ENCODE peak calls at places on chromosomes 2 and 18, in six cellular contexts. L is IMR-90, Z is fibroblast of lung, S is small intestine, A is HCT116, O is tibial nerve. K is an unnamed sample.

GRCh38 chr2:157784823-157785175 is 91.3 kb downstream of the ACVR1 start:
- DNase-seq in L (no peak), Z (peak; percentile 16), S (no peak), A (no peak), O (no peak), K (no peak)

GRCh38 chr2:31205186-31205585 is 12.1 kb downstream of the CAPN14 start:
- DNase-seq in L (no peak), Z (no peak), S (no peak), A (no peak), O (no peak), K (no peak)

GRCh38 chr2:131056204-131056975 is 36.9 kb downstream of the FAM168B start:
- DNase-seq in L (no peak), Z (peak; percentile 13), S (no peak), A (no peak), O (no peak), K (no peak)

GRCh38 chr2:27502149-27502548 is 5.5 kb downstream of the GCKR start:
- DNase-seq in L (peak; percentile 56), Z (peak; percentile 41), S (no peak), A (no peak), O (no peak), K (no peak)

GRCh38 chr2:57549642-57550102 is 496.9 kb upstream of the VRK2 start:
- DNase-seq in L (no peak), Z (no peak), S (no peak), A (peak; percentile 16), O (no peak), K (no peak)

GRCh38 chr2:235511187-235511661 is 17.4 kb downstream of the AGAP1 start:
- DNase-seq in L (peak; percentile 88), Z (peak; percentile 93), S (peak; percentile 94), A (peak; percentile 50), O (no peak), K (no peak)

GRCh38 chr2:55399815-55400214 is 19.8 kb downstream of the CCDC88A start:
- DNase-seq in L (no peak), Z (no peak), S (no peak), A (no peak), O (no peak), K (no peak)

GRCh38 chr2:143732076-143732475 is 602.9 kb downstream of the ARHGAP15 start:
- DNase-seq in L (peak; percentile 19), Z (peak; percentile 39), S (no peak), A (no peak), O (no peak), K (no peak)

GRCh38 chr18:59458575-59458974 is 99.5 kb upstream of the LMAN1 start:
- DNase-seq in L (no peak), Z (no peak), S (no peak), A (no peak), O (no peak), K (no peak)

GRCh38 chr2:111168528-111168929 is 47.8 kb downstream of the BCL2L11 start:
- DNase-seq in L (peak; percentile 89), Z (peak; percentile 78), S (peak; percentile 61), A (peak; percentile 48), O (peak; percentile 15), K (peak; percentile 33)

GRCh38 chr18:4196358-4196757 is 258.7 kb downstream of the DLGAP1 start:
- DNase-seq in L (no peak), Z (no peak), S (no peak), A (no peak), O (no peak), K (no peak)

GRCh38 chr2:9263388-9263787 is 56.8 kb downstream of the ASAP2 start:
- DNase-seq in L (no peak), Z (no peak), S (no peak), A (no peak), O (no peak), K (peak; percentile 44)

GRCh38 chr18:75206637-75207297 is 2.2 kb downstream of the PTGR3 start:
- DNase-seq in L (no peak), Z (no peak), S (no peak), A (no peak), O (no peak), K (no peak)

GRCh38 chr2:159098374-159098773 is 129.9 kb downstream of the TANC1 start:
- DNase-seq in L (no peak), Z (no peak), S (no peak), A (no peak), O (no peak), K (no peak)

GRCh38 chr2:102139851-102140250 is 2.7 kb upstream of the IL1R1 start:
- DNase-seq in L (peak; percentile 82), Z (peak; percentile 48), S (no peak), A (no peak), O (no peak), K (no peak)

GRCh38 chr2:5325523-5325922 is 366.7 kb upstream of the SOX11 start:
- DNase-seq in L (no peak), Z (no peak), S (no peak), A (no peak), O (no peak), K (no peak)

GRCh38 chr2:128640847-128641360 is 322.2 kb upstream of the HS6ST1 start:
- DNase-seq in L (no peak), Z (no peak), S (no peak), A (no peak), O (no peak), K (no peak)

GRCh38 chr18:59885579-59886163 is 14.1 kb upstream of the PMAIP1 start:
- DNase-seq in L (peak; percentile 92), Z (peak; percentile 94), S (no peak), A (no peak), O (no peak), K (no peak)

GRCh38 chr2:156648522-156648921 is 212.3 kb downstream of the GPD2 start:
- DNase-seq in L (no peak), Z (no peak), S (no peak), A (no peak), O (no peak), K (no peak)

GRCh38 chr2:227388537-227389011 is 825 bp upstream of the SCYGR1 start:
- DNase-seq in L (peak; percentile 98), Z (peak; percentile 94), S (no peak), A (no peak), O (no peak), K (no peak)

GRCh38 chr2:171778515-171778914 is 91.2 kb downstream of the DYNC1I2 start:
- DNase-seq in L (no peak), Z (no peak), S (no peak), A (no peak), O (no peak), K (no peak)

GRCh38 chr18:63238711-63239110 is 80.9 kb downstream of the BCL2 start:
- DNase-seq in L (no peak), Z (peak; percentile 5), S (no peak), A (no peak), O (no peak), K (no peak)

DNA sequence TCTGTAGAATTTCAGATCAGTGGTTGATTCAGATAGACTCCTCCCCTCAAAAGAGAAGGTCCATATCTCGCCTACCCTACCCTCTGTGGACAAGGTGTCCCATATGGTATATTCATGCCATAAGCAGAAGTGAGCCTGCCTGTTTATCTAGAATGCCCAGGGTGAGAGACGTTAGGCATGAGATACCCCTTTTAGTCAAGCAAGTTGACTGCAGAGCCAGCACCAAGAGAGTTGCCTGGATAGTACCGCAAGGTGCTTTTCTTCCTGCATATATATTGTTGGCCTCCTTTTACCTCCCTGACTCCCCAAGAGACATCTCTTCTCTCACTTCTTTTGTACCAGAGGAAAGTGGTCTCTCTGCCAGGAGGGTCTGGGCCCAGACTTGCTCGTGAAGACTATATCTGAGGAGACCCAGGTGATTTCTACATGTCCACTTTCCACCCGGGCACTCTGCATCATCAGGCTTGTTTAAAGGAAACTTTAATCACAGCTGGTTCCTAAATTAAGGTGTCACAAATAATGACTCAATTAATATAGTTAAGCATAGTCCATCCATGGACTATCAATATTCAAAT is 4.0 kb downstream of the ITGA4 start:
- DNase-seq in L (no peak), Z (no peak), S (no peak), A (no peak), O (no peak), K (no peak)
- H3K4me3 ChIP-seq in L (no peak overlapping the region), Z (no peak overlapping the region), S (no peak overlapping the region), A (no peak overlapping the region), O (no peak overlapping the region), K (no peak overlapping the region)

DNA sequence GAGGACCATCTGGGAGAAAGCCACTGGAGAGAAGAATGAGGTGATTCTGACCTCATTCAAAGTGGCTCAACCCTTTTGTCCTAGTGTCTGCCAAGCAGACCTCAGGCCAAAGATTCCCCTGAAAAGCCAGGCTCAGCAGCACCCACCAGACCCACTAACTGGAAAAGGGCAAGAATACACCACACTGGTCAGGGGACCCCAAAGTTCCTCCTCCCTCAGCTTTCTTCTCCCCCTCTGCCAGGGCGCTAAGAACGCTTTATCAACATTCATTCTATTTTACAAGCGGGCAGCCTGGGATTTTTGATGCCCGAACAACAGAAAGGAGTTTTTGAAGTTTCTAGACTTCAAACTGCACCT is 7.3 kb downstream of the PAX3 start:
- DNase-seq in L (no peak), Z (no peak), S (no peak), A (no peak), O (no peak), K (no peak)
- H3K4me3 ChIP-seq in L (no peak overlapping the region), Z (no peak overlapping the region), S (no peak overlapping the region), A (no peak overlapping the region), O (no peak overlapping the region), K (no peak overlapping the region)

DNA sequence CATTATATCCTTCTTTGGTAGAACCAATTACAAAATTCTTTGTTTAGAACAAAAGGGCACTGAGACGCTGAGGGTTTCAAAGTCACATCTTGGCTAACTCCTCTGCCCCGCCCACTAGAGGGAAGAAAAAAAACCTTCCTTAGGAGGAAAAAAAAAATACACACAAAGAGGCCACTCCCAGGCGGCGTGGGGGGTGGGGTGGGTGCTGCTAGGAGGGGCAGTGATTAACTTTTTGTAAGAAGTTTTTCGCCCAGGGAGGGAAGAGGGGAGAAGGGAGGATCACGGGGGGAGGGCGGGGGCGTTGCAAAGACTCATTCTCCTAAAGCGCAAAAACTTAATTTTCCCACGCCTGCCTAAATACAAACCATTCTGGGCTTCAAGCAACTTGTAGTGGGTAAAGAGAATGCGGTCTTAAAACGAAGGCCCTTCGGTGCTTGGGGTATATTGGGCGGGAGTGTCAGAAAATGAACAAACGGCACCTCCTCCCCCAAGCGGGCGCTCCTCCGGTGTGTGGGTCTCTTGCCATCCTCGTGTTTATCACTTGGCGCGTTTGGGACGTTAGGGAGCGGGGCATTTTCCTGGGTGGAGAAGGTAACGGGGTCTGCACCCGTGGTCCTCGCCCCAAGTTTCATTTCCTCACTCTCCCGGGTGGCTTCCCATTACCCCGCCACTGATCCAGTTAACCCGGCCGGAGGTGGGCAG is 1.7 kb downstream of the CXCR4 start:
- DNase-seq in L (no peak), Z (no peak), S (peak; percentile 53), A (no peak), O (peak; percentile 61), K (peak; percentile 62)
- H3K4me3 ChIP-seq in L (no peak overlapping the region), Z (no peak overlapping the region), S (peak overlapping the region; percentile 71), A (peak overlapping the region; percentile 44), O (peak overlapping the region; percentile 55), K (peak overlapping the region; percentile 72)

GRCh38 chr2:85564144-85564563 is 2.9 kb upstream of the GGCX start:
- DNase-seq in L (no peak), Z (no peak), S (no peak), A (no peak), O (no peak), K (no peak)
- H3K4me3 ChIP-seq in L (no peak overlapping the region), Z (no peak overlapping the region), S (no peak overlapping the region), A (no peak overlapping the region), O (no peak overlapping the region), K (no peak overlapping the region)

GRCh38 chr2:205571300-205571858 is 110.9 kb upstream of the NRP2 start:
- DNase-seq in L (no peak), Z (no peak), S (no peak), A (no peak), O (no peak), K (no peak)
- H3K4me3 ChIP-seq in L (no peak overlapping the region), Z (no peak overlapping the region), S (no peak overlapping the region), A (no peak overlapping the region), O (no peak overlapping the region), K (no peak overlapping the region)